ENCODE peak calls at places on chromosomes 2 and 18, in eight cellular contexts. D, P, H, T, B, E, C and N are unnamed samples.

GRCh38 chr2:203786912-203787311 is 80.5 kb downstream of the CD28 start:
- DNase-seq in T (no peak), C (peak; percentile 32), D (peak; percentile 81), P (no peak), B (peak; percentile 43), E (no peak), H (peak; percentile 90), N (no peak)

GRCh38 chr2:217662984-217663602 is 339.7 kb downstream of the TNS1 start:
- DNase-seq in C (no peak), E (no peak), B (no peak), P (no peak), T (no peak), D (no peak), H (no peak), N (no peak)

GRCh38 chr2:130949954-130950353 is 113.2 kb downstream of the ARHGEF4 start:
- DNase-seq in D (no peak), P (no peak), H (no peak), T (no peak), E (no peak), C (no peak), B (no peak), N (no peak)

GRCh38 chr2:68367918-68368656 is 3.0 kb downstream of the PLEK start:
- DNase-seq in E (no peak), B (no peak), D (no peak), H (peak; percentile 3), T (no peak), C (no peak), P (no peak), N (no peak)

GRCh38 chr2:108220942-108221541 is 18.7 kb upstream of the SULT1C3 start:
- DNase-seq in C (no peak), B (no peak), P (no peak), H (no peak), T (no peak), E (no peak), D (no peak), N (no peak)

GRCh38 chr2:107001964-107002696 is 116.2 kb upstream of the ST6GAL2 start:
- DNase-seq in T (no peak), D (no peak), C (no peak), E (no peak), P (no peak), H (peak; percentile 29), B (no peak), N (no peak)

GRCh38 chr2:156728328-156728727 is 292.1 kb downstream of the GPD2 start:
- DNase-seq in P (no peak), D (no peak), E (no peak), H (no peak), C (no peak), T (no peak), B (no peak), N (no peak)

GRCh38 chr2:47509250-47509649 is 106.3 kb downstream of the MSH2 start:
- DNase-seq in C (no peak), D (no peak), B (no peak), T (no peak), E (no peak), H (peak; percentile 47), P (no peak), N (no peak)

GRCh38 chr2:235595420-235596010 is 101.7 kb downstream of the AGAP1 start:
- DNase-seq in E (peak; percentile 71), H (peak; percentile 87), T (peak; percentile 87), B (peak; percentile 76), C (peak; percentile 53), P (peak; percentile 51), D (peak; percentile 83), N (no peak)

GRCh38 chr2:240959214-240959940 is 39.0 kb upstream of the SNED1 start:
- DNase-seq in H (no peak), B (peak; percentile 1), D (no peak), E (no peak), P (peak; percentile 9), T (peak; percentile 60), C (peak; percentile 13), N (no peak)

GRCh38 chr18:55289775-55290174 is 298.2 kb downstream of the TCF4 start:
- DNase-seq in C (no peak), D (no peak), B (no peak), H (no peak), E (no peak), T (no peak), P (no peak), N (no peak)

GRCh38 chr18:68992719-68993482 is 195.0 kb downstream of the CCDC102B start:
- DNase-seq in C (no peak), E (no peak), H (no peak), T (no peak), B (no peak), D (no peak), P (no peak), N (no peak)

GRCh38 chr2:224271854-224272620 is 129.9 kb downstream of the FAM124B start:
- DNase-seq in D (no peak), P (no peak), C (no peak), B (no peak), T (no peak), E (no peak), H (no peak), N (no peak)

GRCh38 chr2:23711979-23712755 is 214.8 kb downstream of the ATAD2B start:
- DNase-seq in T (no peak), B (no peak), H (peak; percentile 21), E (no peak), P (no peak), C (no peak), D (no peak), N (no peak)

GRCh38 chr18:48548921-48549320 is 10.1 kb downstream of the CTIF start:
- DNase-seq in B (no peak), C (no peak), E (no peak), D (no peak), P (no peak), H (no peak), T (peak; percentile 36), N (no peak)

GRCh38 chr18:57581301-57581934 is 5.1 kb downstream of the FECH start:
- DNase-seq in C (no peak), D (no peak), E (peak; percentile 59), H (no peak), B (peak; percentile 27), P (no peak), T (no peak), N (peak; percentile 25)

GRCh38 chr2:122341007-122341406 is 585.6 kb downstream of the TSN start:
- DNase-seq in P (no peak), D (no peak), T (no peak), H (peak; percentile 78), B (no peak), E (no peak), C (no peak), N (no peak)

GRCh38 chr2:122340246-122340645 is 584.8 kb downstream of the TSN start:
- DNase-seq in P (no peak), H (no peak), C (no peak), B (no peak), T (no peak), D (no peak), E (peak; percentile 18), N (no peak)

GRCh38 chr2:122338000-122338399 is 582.5 kb downstream of the TSN start:
- DNase-seq in H (no peak), E (no peak), D (no peak), C (no peak), T (no peak), B (no peak), P (no peak), N (no peak)
- TF ChIP-seq CTCF in H (no peak), E (no peak), D (peak; percentile 22), C (no peak), T (no peak), B (no peak), P (no peak), N (no peak)

GRCh38 chr18:60191926-60192325 is 180.6 kb downstream of the MC4R start:
- DNase-seq in P (no peak), C (no peak), H (no peak), E (no peak), B (no peak), T (no peak), D (peak; percentile 4), N (no peak)

GRCh38 chr18:60189840-60190239 is 182.7 kb downstream of the MC4R start:
- DNase-seq in P (no peak), B (no peak), E (no peak), H (no peak), C (no peak), T (no peak), D (no peak), N (no peak)

GRCh38 chr18:60193780-60194179 is 178.8 kb downstream of the MC4R start:
- DNase-seq in P (no peak), D (no peak), B (no peak), C (no peak), H (no peak), E (no peak), T (no peak), N (no peak)

GRCh38 chr18:60188943-60189342 is 183.6 kb downstream of the MC4R start:
- DNase-seq in D (no peak), H (no peak), B (no peak), E (no peak), P (no peak), C (no peak), T (no peak), N (no peak)
- TF ChIP-seq CTCF in D (no peak), H (no peak), B (no peak), E (no peak), P (no peak), C (no peak), T (no peak), N (no peak)

GRCh38 chr2:38523728-38524437 is 78.8 kb downstream of the HNRNPLL start:
- DNase-seq in T (no peak), D (no peak), H (no peak), C (no peak), P (no peak), B (no peak), E (no peak), N (no peak)
- TF ChIP-seq CTCF in T (no peak), D (peak; percentile 56), H (peak; percentile 14), C (no peak), P (peak; percentile 34), B (no peak), E (no peak), N (no peak)

GRCh38 chr2:206368484-206368883 is 74.8 kb upstream of the ADAM23 start:
- DNase-seq in H (no peak), T (no peak), D (no peak), E (no peak), C (no peak), B (no peak), P (no peak), N (no peak)
- TF ChIP-seq CTCF in H (no peak), T (no peak), D (no peak), E (no peak), C (no peak), B (no peak), P (no peak), N (no peak)

DNA sequence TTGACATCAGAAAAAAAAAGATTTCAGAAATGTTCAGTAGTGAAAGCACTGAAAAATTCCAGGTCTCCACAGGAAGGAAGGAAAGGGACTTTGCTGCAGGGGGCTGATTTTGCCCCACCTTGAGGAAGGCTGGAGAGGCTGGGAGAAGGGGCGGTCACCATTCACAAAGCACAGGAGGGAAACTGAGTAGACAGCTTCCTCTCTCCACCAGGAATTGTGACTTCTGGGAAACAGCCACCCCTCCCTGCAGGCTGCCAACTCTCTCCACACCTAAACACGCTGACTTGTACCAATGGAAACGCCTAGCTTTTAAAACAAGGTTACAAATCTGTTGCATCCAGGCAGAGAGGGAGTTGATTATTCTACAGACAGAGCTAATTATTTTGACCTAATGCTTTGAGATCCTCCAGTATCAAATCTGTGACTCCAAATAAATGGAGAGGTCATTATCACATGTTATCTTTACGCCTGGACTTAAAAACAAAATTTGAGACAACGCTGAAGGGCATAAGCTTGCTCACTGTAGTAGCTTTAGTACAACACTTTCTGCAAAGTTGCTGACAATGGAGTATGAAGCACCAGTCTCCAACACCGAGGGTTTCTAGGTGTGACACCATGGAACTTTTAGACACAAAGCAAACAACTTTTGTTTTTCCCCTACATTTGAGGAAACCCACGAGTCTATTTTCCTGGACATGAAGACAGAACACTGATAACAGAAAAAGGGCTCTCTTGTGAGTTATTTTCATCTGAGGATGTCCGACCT is 42.7 kb downstream of the EPHA4 start:
- DNase-seq in E (no peak), D (no peak), C (no peak), P (no peak), H (no peak), T (no peak), B (no peak), N (no peak)
- TF ChIP-seq CTCF in E (no peak), D (no peak), C (no peak), P (no peak), H (no peak), T (no peak), B (no peak), N (no peak)